ENCODE peak calls at places on chromosome 6, in six cellular contexts. One of them, this sample, is unnamed.

GRCh38 chr6:21601341-21601740 is 7.8 kb downstream of the SOX4 start:
- DNase-seq in endodermal cell: no peak
- DNase-seq in heart right ventricle: no peak
- DNase-seq in esophagus squamous epithelium: no peak
- DNase-seq in mammary epithelial cell: no peak
- DNase-seq in OCI-LY7: no peak
- DNase-seq in this sample: no peak

GRCh38 chr6:147826698-147827097 is 318.2 kb downstream of the SAMD5 start:
- DNase-seq in esophagus squamous epithelium: no peak
- DNase-seq in OCI-LY7: no peak
- DNase-seq in endodermal cell: no peak
- DNase-seq in mammary epithelial cell: no peak
- DNase-seq in heart right ventricle: no peak
- DNase-seq in this sample: no peak

GRCh38 chr6:166556871-166557322 is 29.6 kb downstream of the RAMACL start:
- DNase-seq in endodermal cell: no peak
- DNase-seq in mammary epithelial cell: peak
- DNase-seq in esophagus squamous epithelium: peak
- DNase-seq in OCI-LY7: no peak
- DNase-seq in heart right ventricle: peak
- DNase-seq in this sample: peak

GRCh38 chr6:134657751-134658522 is 292.0 kb downstream of the ALDH8A1 start:
- DNase-seq in esophagus squamous epithelium: no peak
- DNase-seq in endodermal cell: no peak
- DNase-seq in OCI-LY7: no peak
- DNase-seq in heart right ventricle: no peak
- DNase-seq in mammary epithelial cell: peak
- DNase-seq in this sample: no peak

GRCh38 chr6:47299965-47300364 is 9.7 kb downstream of the TNFRSF21 start:
- DNase-seq in heart right ventricle: no peak
- DNase-seq in mammary epithelial cell: no peak
- DNase-seq in esophagus squamous epithelium: no peak
- DNase-seq in endodermal cell: no peak
- DNase-seq in OCI-LY7: no peak
- DNase-seq in this sample: no peak

GRCh38 chr6:6696867-6697531 is 108.5 kb downstream of the LY86 start:
- DNase-seq in heart right ventricle: peak
- DNase-seq in mammary epithelial cell: peak
- DNase-seq in OCI-LY7: peak
- DNase-seq in endodermal cell: peak
- DNase-seq in esophagus squamous epithelium: no peak
- DNase-seq in this sample: no peak

GRCh38 chr6:73832313-73832712 is 136.3 kb downstream of the CD109 start:
- DNase-seq in heart right ventricle: no peak
- DNase-seq in mammary epithelial cell: no peak
- DNase-seq in endodermal cell: no peak
- DNase-seq in OCI-LY7: no peak
- DNase-seq in esophagus squamous epithelium: no peak
- DNase-seq in this sample: no peak

GRCh38 chr6:148457137-148457842 is 114.7 kb downstream of the SASH1 start:
- DNase-seq in OCI-LY7: no peak
- DNase-seq in mammary epithelial cell: peak
- DNase-seq in heart right ventricle: no peak
- DNase-seq in endodermal cell: no peak
- DNase-seq in esophagus squamous epithelium: no peak
- DNase-seq in this sample: no peak

GRCh38 chr6:166775180-166775922 is 148.3 kb upstream of the RPS6KA2 start:
- DNase-seq in OCI-LY7: peak
- DNase-seq in mammary epithelial cell: peak
- DNase-seq in esophagus squamous epithelium: no peak
- DNase-seq in endodermal cell: peak
- DNase-seq in heart right ventricle: peak
- DNase-seq in this sample: peak

GRCh38 chr6:127118505-127119360 is at the start of gene RSPO3:
- DNase-seq in esophagus squamous epithelium: no peak
- DNase-seq in OCI-LY7: no peak
- DNase-seq in heart right ventricle: no peak
- DNase-seq in endodermal cell: peak
- DNase-seq in mammary epithelial cell: peak
- DNase-seq in this sample: peak

GRCh38 chr6:138647006-138647405 is 126.6 kb upstream of the CCDC28A start:
- DNase-seq in endodermal cell: no peak
- DNase-seq in OCI-LY7: no peak
- DNase-seq in esophagus squamous epithelium: no peak
- DNase-seq in mammary epithelial cell: peak
- DNase-seq in heart right ventricle: no peak
- DNase-seq in this sample: no peak

GRCh38 chr6:108557494-108558371 is 3.0 kb upstream of the FOXO3 start:
- DNase-seq in heart right ventricle: peak
- DNase-seq in mammary epithelial cell: peak
- DNase-seq in OCI-LY7: peak
- DNase-seq in esophagus squamous epithelium: peak
- DNase-seq in endodermal cell: peak
- DNase-seq in this sample: peak

GRCh38 chr6:13091192-13091591 is 237.1 kb downstream of the TBC1D7 start:
- DNase-seq in endodermal cell: no peak
- DNase-seq in OCI-LY7: no peak
- DNase-seq in esophagus squamous epithelium: no peak
- DNase-seq in heart right ventricle: no peak
- DNase-seq in mammary epithelial cell: no peak
- DNase-seq in this sample: no peak

GRCh38 chr6:129209355-129209754 is 326.4 kb downstream of the LAMA2 start:
- DNase-seq in mammary epithelial cell: no peak
- DNase-seq in OCI-LY7: no peak
- DNase-seq in esophagus squamous epithelium: no peak
- DNase-seq in heart right ventricle: no peak
- DNase-seq in endodermal cell: no peak
- DNase-seq in this sample: no peak

GRCh38 chr6:33860706-33861474 is 57.1 kb upstream of the MLN start:
- DNase-seq in heart right ventricle: no peak
- DNase-seq in OCI-LY7: peak
- DNase-seq in mammary epithelial cell: no peak
- DNase-seq in endodermal cell: no peak
- DNase-seq in esophagus squamous epithelium: no peak
- DNase-seq in this sample: no peak

GRCh38 chr6:105507811-105508210 is 104.9 kb upstream of the PREP start:
- DNase-seq in mammary epithelial cell: no peak
- DNase-seq in esophagus squamous epithelium: no peak
- DNase-seq in endodermal cell: no peak
- DNase-seq in heart right ventricle: no peak
- DNase-seq in OCI-LY7: no peak
- DNase-seq in this sample: no peak

GRCh38 chr6:140915001-140915950 is 1217.4 kb upstream of the GJE1 start:
- DNase-seq in esophagus squamous epithelium: no peak
- DNase-seq in endodermal cell: no peak
- DNase-seq in OCI-LY7: no peak
- DNase-seq in heart right ventricle: no peak
- DNase-seq in mammary epithelial cell: no peak
- DNase-seq in this sample: no peak

GRCh38 chr6:109304284-109305015 is 77.8 kb downstream of the CD164 start:
- DNase-seq in OCI-LY7: peak
- DNase-seq in endodermal cell: no peak
- DNase-seq in heart right ventricle: no peak
- DNase-seq in mammary epithelial cell: peak
- DNase-seq in esophagus squamous epithelium: no peak
- DNase-seq in this sample: no peak

GRCh38 chr6:159982726-159983506 is 14.0 kb downstream of the IGF2R start:
- DNase-seq in mammary epithelial cell: peak
- DNase-seq in endodermal cell: no peak
- DNase-seq in heart right ventricle: no peak
- DNase-seq in OCI-LY7: no peak
- DNase-seq in esophagus squamous epithelium: no peak
- DNase-seq in this sample: no peak

GRCh38 chr6:161549977-161550655 is 276.3 kb upstream of the AGPAT4 start:
- DNase-seq in heart right ventricle: no peak
- DNase-seq in esophagus squamous epithelium: no peak
- DNase-seq in OCI-LY7: no peak
- DNase-seq in mammary epithelial cell: peak
- DNase-seq in endodermal cell: no peak
- DNase-seq in this sample: no peak

GRCh38 chr6:111502154-111502553 is 19.1 kb upstream of the REV3L start:
- DNase-seq in endodermal cell: no peak
- DNase-seq in mammary epithelial cell: no peak
- DNase-seq in OCI-LY7: no peak
- DNase-seq in esophagus squamous epithelium: no peak
- DNase-seq in heart right ventricle: no peak
- DNase-seq in this sample: no peak

GRCh38 chr6:156557269-156557885 is 219.8 kb upstream of the ARID1B start:
- DNase-seq in esophagus squamous epithelium: no peak
- DNase-seq in endodermal cell: peak
- DNase-seq in mammary epithelial cell: no peak
- DNase-seq in heart right ventricle: peak
- DNase-seq in OCI-LY7: no peak
- DNase-seq in this sample: no peak

GRCh38 chr6:7886132-7886531 is 24.5 kb downstream of the TXNDC5 start:
- DNase-seq in endodermal cell: no peak
- DNase-seq in mammary epithelial cell: no peak
- DNase-seq in esophagus squamous epithelium: no peak
- DNase-seq in heart right ventricle: no peak
- DNase-seq in OCI-LY7: no peak
- DNase-seq in this sample: no peak

GRCh38 chr6:44489912-44490604 is 102.6 kb downstream of the CDC5L start:
- DNase-seq in mammary epithelial cell: peak
- DNase-seq in esophagus squamous epithelium: no peak
- DNase-seq in endodermal cell: no peak
- DNase-seq in heart right ventricle: peak
- DNase-seq in OCI-LY7: no peak
- DNase-seq in this sample: peak

GRCh38 chr6:80690611-80691090 is 584.2 kb downstream of the BCKDHB start:
- DNase-seq in mammary epithelial cell: no peak
- DNase-seq in OCI-LY7: no peak
- DNase-seq in esophagus squamous epithelium: no peak
- DNase-seq in heart right ventricle: no peak
- DNase-seq in endodermal cell: no peak
- DNase-seq in this sample: no peak

GRCh38 chr6:127791779-127792528 is 108.9 kb downstream of the THEMIS start:
- DNase-seq in OCI-LY7: no peak
- DNase-seq in endodermal cell: no peak
- DNase-seq in esophagus squamous epithelium: no peak
- DNase-seq in heart right ventricle: no peak
- DNase-seq in mammary epithelial cell: no peak
- DNase-seq in this sample: no peak

GRCh38 chr6:167850792-167851191 is 24.1 kb downstream of the AFDN start:
- DNase-seq in esophagus squamous epithelium: no peak
- DNase-seq in mammary epithelial cell: no peak
- DNase-seq in heart right ventricle: no peak
- DNase-seq in endodermal cell: no peak
- DNase-seq in OCI-LY7: no peak
- DNase-seq in this sample: no peak

GRCh38 chr6:113019176-113019575 is 672.0 kb downstream of the RFPL4B start:
- DNase-seq in heart right ventricle: no peak
- DNase-seq in esophagus squamous epithelium: no peak
- DNase-seq in endodermal cell: no peak
- DNase-seq in OCI-LY7: no peak
- DNase-seq in mammary epithelial cell: no peak
- DNase-seq in this sample: no peak
- H3K27ac ChIP-seq in heart right ventricle: peak
- H3K27ac ChIP-seq in esophagus squamous epithelium: peak
- H3K27ac ChIP-seq in endodermal cell: no peak
- H3K27ac ChIP-seq in OCI-LY7: no peak
- H3K27ac ChIP-seq in mammary epithelial cell: peak
- H3K27ac ChIP-seq in this sample: peak

DNA sequence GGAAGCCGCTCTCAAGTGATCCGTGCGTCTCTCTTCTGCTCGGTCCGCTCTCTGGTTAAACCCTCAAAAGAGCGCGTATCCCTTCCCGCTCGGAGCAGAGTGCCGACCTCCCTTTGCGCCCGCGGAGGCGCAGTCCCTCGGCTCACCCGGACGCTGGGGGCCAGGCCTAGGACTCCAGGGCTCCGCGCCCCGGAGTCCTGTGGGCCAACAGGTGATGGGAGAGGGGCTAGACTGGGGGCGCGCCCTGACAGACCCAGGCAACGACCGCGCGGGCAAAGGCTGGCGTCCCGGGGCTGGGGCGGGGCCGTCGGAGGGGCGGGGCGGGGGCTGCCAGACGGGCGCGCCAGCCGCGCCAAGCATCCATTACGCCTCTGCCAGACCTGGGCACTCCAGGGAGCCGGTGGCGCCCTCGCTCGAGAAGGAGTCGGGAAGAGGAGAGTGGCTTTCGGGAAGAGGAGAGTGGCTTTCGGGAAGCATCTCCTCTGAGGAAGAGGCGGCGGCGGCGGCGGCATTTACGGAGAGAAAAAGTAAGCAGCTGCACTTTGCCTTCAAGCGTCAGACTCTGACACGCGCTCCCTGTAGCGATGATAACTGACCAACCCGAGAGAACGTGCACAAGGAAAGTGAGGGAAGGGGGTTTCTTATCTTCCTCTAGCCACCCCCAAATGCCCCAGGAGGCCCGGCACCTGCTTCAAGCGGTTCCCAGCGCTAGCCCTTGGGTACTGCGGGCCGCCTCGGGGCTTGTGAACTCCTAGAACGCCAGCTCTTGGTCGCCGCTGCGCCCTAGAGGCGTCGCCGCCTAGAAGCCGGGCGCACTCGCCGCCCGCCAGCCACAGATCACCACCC is 2.6 kb downstream of the EPHA7 start:
- DNase-seq in OCI-LY7: no peak
- DNase-seq in mammary epithelial cell: peak
- DNase-seq in endodermal cell: peak
- DNase-seq in heart right ventricle: peak
- DNase-seq in esophagus squamous epithelium: no peak
- DNase-seq in this sample: no peak
- TF ChIP-seq CTCF in OCI-LY7: no peak
- TF ChIP-seq CTCF in mammary epithelial cell: no peak
- TF ChIP-seq CTCF in endodermal cell: no peak
- TF ChIP-seq CTCF in heart right ventricle: no peak
- TF ChIP-seq CTCF in esophagus squamous epithelium: no peak
- TF ChIP-seq CTCF in this sample: no peak

GRCh38 chr6:53591873-53592272 is 47.0 kb upstream of the GCLC start:
- DNase-seq in heart right ventricle: no peak
- DNase-seq in esophagus squamous epithelium: no peak
- DNase-seq in OCI-LY7: no peak
- DNase-seq in endodermal cell: no peak
- DNase-seq in mammary epithelial cell: peak
- DNase-seq in this sample: no peak
- H3K27ac ChIP-seq in heart right ventricle: no peak
- H3K27ac ChIP-seq in esophagus squamous epithelium: no peak
- H3K27ac ChIP-seq in OCI-LY7: no peak
- H3K27ac ChIP-seq in endodermal cell: no peak
- H3K27ac ChIP-seq in mammary epithelial cell: no peak
- H3K27ac ChIP-seq in this sample: no peak

DNA sequence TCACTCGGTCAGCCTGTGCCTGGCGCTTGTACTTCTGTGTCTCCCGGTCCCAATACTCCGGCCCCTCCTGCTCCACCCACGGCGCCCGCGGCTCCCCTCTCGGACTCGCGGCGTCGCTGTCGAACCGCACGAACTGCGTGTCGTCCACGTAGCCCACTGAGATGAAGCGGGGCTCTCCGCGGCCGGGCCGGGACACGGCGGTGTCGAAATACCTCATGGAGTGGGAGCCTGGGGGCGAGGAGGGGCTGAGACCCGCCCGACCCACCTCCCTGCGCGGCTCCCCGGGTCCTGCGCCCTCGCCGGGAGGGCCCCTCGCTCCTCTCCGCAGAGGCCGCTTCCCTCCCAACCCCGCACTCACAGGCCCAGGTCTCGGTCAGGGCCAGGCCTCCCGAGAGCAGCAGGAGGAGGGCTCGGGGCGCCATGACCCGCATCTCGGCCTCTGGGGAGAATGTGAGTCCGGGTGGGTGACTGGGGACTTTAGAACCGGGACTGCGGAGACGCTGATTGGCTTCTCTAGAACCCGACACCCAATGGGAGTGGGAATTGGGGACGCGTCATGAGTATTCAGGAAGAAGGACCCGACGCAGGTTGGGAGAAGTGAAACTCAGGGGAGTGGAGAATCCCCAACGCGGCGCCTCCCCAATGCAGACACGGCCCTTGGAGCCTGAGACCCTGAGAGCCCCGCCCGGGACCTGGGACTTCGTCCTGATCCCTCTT is at the start of gene HLA-C:
- DNase-seq in OCI-LY7: peak
- DNase-seq in mammary epithelial cell: peak
- DNase-seq in esophagus squamous epithelium: peak
- DNase-seq in endodermal cell: peak
- DNase-seq in heart right ventricle: peak
- DNase-seq in this sample: peak
- TF ChIP-seq CTCF in OCI-LY7: no peak
- TF ChIP-seq CTCF in mammary epithelial cell: peak
- TF ChIP-seq CTCF in esophagus squamous epithelium: no peak
- TF ChIP-seq CTCF in endodermal cell: no peak
- TF ChIP-seq CTCF in heart right ventricle: no peak
- TF ChIP-seq CTCF in this sample: no peak